ENCODE peak calls at places on chromosomes 16 and 17, in ten cellular contexts. H, J, P, I, O, F, G, N, S and B are unnamed samples.

GRCh38 chr16:47204736-47205499 is 61.2 kb upstream of the NETO2 start:
- DNase-seq in H (peak), J (no peak), P (no peak), I (no peak), O (peak), F (no peak), G (no peak), N (no peak), S (no peak), B (no peak)

GRCh38 chr16:67993207-67994036 is 5.9 kb downstream of the DPEP2 start:
- DNase-seq in H (peak), J (peak), P (no peak), I (peak), O (peak), F (no peak), G (peak), N (peak), S (peak), B (peak)

GRCh38 chr16:8935989-8936388 is 27.7 kb downstream of the USP7 start:
- DNase-seq in H (no peak), J (no peak), P (no peak), I (no peak), O (no peak), F (no peak), G (no peak), N (no peak), S (peak), B (no peak)

GRCh38 chr17:3335876-3336275 is 37.7 kb upstream of the OR3A1 start:
- DNase-seq in H (peak), J (no peak), P (no peak), I (no peak), O (peak), F (no peak), G (no peak), N (no peak), S (no peak), B (no peak)

GRCh38 chr16:84600343-84601229 is 17.3 kb downstream of the COTL1 start:
- DNase-seq in H (no peak), J (no peak), P (no peak), I (no peak), O (no peak), F (no peak), G (no peak), N (no peak), S (no peak), B (no peak)

GRCh38 chr17:36921131-36921851 is 16.0 kb upstream of the LHX1 start:
- DNase-seq in H (peak), J (no peak), P (no peak), I (no peak), O (peak), F (no peak), G (no peak), N (no peak), S (no peak), B (no peak)

GRCh38 chr16:70417661-70418060 is 21.2 kb downstream of the ST3GAL2 start:
- DNase-seq in H (no peak), J (no peak), P (no peak), I (no peak), O (no peak), F (no peak), G (no peak), N (no peak), S (no peak), B (no peak)

GRCh38 chr17:78111727-78112507 is 16.6 kb downstream of the TMC6 start:
- DNase-seq in H (no peak), J (no peak), P (no peak), I (no peak), O (no peak), F (no peak), G (no peak), N (no peak), S (no peak), B (no peak)

GRCh38 chr16:85798901-85799496 is 345 bp downstream of the EMC8 start:
- DNase-seq in H (peak), J (no peak), P (no peak), I (no peak), O (no peak), F (no peak), G (peak), N (peak), S (peak), B (no peak)

GRCh38 chr16:57184890-57185445 is 871 bp downstream of the PSME3IP1 start:
- DNase-seq in H (no peak), J (no peak), P (no peak), I (no peak), O (no peak), F (no peak), G (no peak), N (no peak), S (no peak), B (no peak)

GRCh38 chr16:30368122-30368791 is 2.0 kb downstream of the TBC1D10B start:
- DNase-seq in H (peak), J (no peak), P (no peak), I (no peak), O (peak), F (no peak), G (no peak), N (peak), S (no peak), B (no peak)

GRCh38 chr17:61314368-61315078 is 85.1 kb upstream of the TBX2 start:
- DNase-seq in H (peak), J (no peak), P (no peak), I (no peak), O (no peak), F (peak), G (no peak), N (peak), S (no peak), B (no peak)

GRCh38 chr17:82334622-82335394 is 1.2 kb upstream of the SECTM1 start:
- DNase-seq in H (peak), J (no peak), P (no peak), I (no peak), O (peak), F (no peak), G (no peak), N (peak), S (no peak), B (no peak)

GRCh38 chr16:9412362-9413311 is 321.2 kb downstream of the HAPSTR1 start:
- DNase-seq in H (no peak), J (no peak), P (no peak), I (no peak), O (no peak), F (no peak), G (no peak), N (no peak), S (no peak), B (no peak)

GRCh38 chr17:81154961-81155360 is 10.3 kb upstream of the PVALEF start:
- DNase-seq in H (no peak), J (no peak), P (no peak), I (no peak), O (no peak), F (no peak), G (no peak), N (no peak), S (no peak), B (no peak)

GRCh38 chr16:66265106-66265415 is 101.4 kb upstream of the CDH5 start:
- DNase-seq in H (no peak), J (no peak), P (no peak), I (no peak), O (no peak), F (no peak), G (no peak), N (no peak), S (no peak), B (no peak)